ENCODE peak calls at places on chromosome 10, in five cellular contexts. T is colonic mucosa, G is GM23338, Z is left ventricle myocardium inferior, D is heart right ventricle. A is an unnamed sample.

GRCh38 chr10:52682766-52683165 is 89.8 kb downstream of the MBL2 start:
- DNase-seq in T (peak; percentile 31), Z (no peak), G (no peak), D (no peak), A (no peak)

GRCh38 chr10:108591417-108591816 is 1331.9 kb downstream of the XPNPEP1 start:
- DNase-seq in G (no peak), Z (no peak), D (no peak), T (no peak), A (no peak)

GRCh38 chr10:22564060-22564459 is 150.3 kb downstream of the PIP4K2A start:
- DNase-seq in Z (no peak), T (no peak), D (no peak), G (no peak), A (no peak)

GRCh38 chr10:59055046-59055445 is 121.4 kb upstream of the PHYHIPL start:
- DNase-seq in D (no peak), T (no peak), G (no peak), Z (no peak), A (no peak)

GRCh38 chr10:132209130-132209529 is 22.4 kb downstream of the DPYSL4 start:
- DNase-seq in T (no peak), G (no peak), Z (no peak), D (peak; percentile 13), A (peak; percentile 62)

GRCh38 chr10:72186213-72186612 is 29.6 kb upstream of the ANAPC16 start:
- DNase-seq in Z (no peak), D (no peak), G (no peak), T (no peak), A (no peak)

GRCh38 chr10:124416733-124417132 is 2.0 kb downstream of the OAT start:
- DNase-seq in D (no peak), Z (no peak), G (no peak), T (no peak), A (no peak)

GRCh38 chr10:124087672-124088634 is 5.4 kb downstream of the CHST15 start:
- DNase-seq in Z (no peak), G (no peak), T (peak; percentile 77), D (no peak), A (no peak)

GRCh38 chr10:48210391-48210790 is 64.1 kb downstream of the FRMPD2 start:
- DNase-seq in T (no peak), D (no peak), Z (no peak), G (no peak), A (no peak)

GRCh38 chr10:88194961-88195367 is 331.5 kb downstream of the PTEN start:
- DNase-seq in D (no peak), Z (no peak), T (no peak), G (no peak), A (no peak)

GRCh38 chr10:76309744-76310441 is 878.5 kb downstream of the LRMDA start:
- DNase-seq in G (no peak), Z (no peak), D (no peak), T (no peak), A (no peak)

GRCh38 chr10:132588301-132589013 is 50.9 kb downstream of the INPP5A start:
- DNase-seq in G (no peak), T (peak; percentile 26), Z (peak; percentile 65), D (peak; percentile 61), A (no peak)

GRCh38 chr10:97618733-97619132 is 14.6 kb downstream of the MORN4 start:
- DNase-seq in T (no peak), Z (no peak), G (no peak), D (no peak), A (no peak)

GRCh38 chr10:18362892-18363291 is 222.7 kb downstream of the CACNB2 start:
- DNase-seq in D (no peak), T (no peak), Z (no peak), G (no peak), A (no peak)

GRCh38 chr10:60139290-60139689 is 232.9 kb upstream of the CCDC6 start:
- DNase-seq in D (no peak), G (no peak), T (no peak), Z (no peak), A (no peak)
- H3K4me3 ChIP-seq in D (peak overlapping the region; percentile 4), G (peak overlapping the region; percentile 48), T (peak overlapping the region; percentile 8), Z (peak overlapping the region; percentile 53), A (peak overlapping the region; percentile 45)

GRCh38 chr10:80168679-80169380 is 36.3 kb downstream of the PLAC9 start:
- DNase-seq in Z (no peak), T (no peak), G (peak; percentile 41), D (no peak), A (no peak)

GRCh38 chr10:80168111-80168511 is 35.6 kb downstream of the PLAC9 start:
- DNase-seq in Z (no peak), T (no peak), D (no peak), G (no peak), A (no peak)

GRCh38 chr10:80166581-80167470 is 34.3 kb downstream of the PLAC9 start:
- DNase-seq in T (no peak), G (no peak), D (no peak), Z (no peak), A (no peak)

GRCh38 chr10:80165173-80165572 is 32.6 kb downstream of the PLAC9 start:
- DNase-seq in T (no peak), G (no peak), D (no peak), Z (no peak), A (no peak)

DNA sequence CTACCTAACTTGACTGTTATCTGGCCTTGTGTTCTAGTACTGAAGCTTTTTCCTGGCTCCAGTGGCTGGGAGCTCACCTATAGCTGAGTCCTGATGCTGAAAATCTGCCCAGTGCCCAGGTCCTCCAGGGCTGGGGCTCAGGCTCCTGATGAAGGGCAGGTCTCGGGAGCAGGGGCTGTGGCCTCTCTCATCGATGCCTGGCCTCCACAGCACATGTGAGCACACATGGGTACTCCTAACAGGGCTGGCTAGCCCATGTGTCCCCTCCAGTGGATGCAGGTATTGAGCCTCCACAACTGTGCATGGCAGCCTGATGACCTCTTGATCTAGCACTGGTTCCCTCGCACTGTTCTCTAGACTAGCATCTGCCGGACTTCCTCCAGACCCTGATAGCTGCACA is 34.9 kb downstream of the PLAC9 start:
- DNase-seq in G (no peak), Z (no peak), T (no peak), D (no peak), A (no peak)
- H3K4me1 ChIP-seq in G (peaks cover 8% of the 10 kb centered on the region), Z (peaks cover 100% of the 10 kb centered on the region), T (peaks cover 38% of the 10 kb centered on the region), D (peaks cover 75% of the 10 kb centered on the region), A (no peaks in the 10 kb centered on the region)

DNA sequence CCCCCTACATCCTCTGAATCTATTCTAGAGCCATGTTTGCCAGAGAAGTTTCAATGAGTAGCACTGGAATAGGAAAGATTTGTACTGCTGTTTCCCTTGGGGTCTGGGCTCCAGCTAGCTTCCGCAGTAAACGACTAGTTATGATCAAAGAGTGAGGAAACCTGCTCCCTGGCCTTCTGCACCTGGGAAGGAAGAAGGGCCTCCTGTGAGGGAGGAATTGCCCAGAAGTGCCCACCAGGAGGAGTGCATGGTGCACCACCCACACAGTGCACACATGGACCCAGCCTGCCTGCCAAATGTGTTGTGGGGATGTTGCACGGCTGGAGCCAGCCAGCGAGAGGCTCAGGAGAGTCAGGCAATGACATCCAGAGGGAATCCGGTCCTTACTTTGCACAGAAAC is 27.0 kb upstream of the FAM107B start:
- DNase-seq in D (no peak), T (no peak), Z (no peak), G (peak; percentile 17), A (no peak)
- TF ChIP-seq CTCF in D (no peak), T (no peak), Z (no peak), G (peak; percentile 47), A (no peak)

DNA sequence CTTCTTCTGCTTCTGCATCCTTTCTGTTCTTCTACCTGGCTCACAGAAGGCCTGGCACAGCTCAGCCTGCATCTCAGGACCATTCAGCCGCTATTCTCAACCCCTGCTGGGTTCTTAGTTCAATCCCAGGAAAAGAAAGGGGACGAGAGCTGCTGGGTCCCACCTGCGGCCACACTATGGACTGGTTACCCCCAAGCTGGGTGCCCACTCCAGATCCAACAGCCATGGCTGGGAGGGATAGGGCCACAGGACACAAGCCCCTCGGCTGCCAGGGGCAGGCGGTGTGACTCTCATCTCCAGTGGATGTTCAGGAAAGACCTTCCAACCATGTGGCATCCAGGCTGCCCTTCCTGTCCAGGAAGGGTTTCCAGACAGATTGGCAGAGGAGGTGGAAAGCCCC is 97.6 kb upstream of the NMT2 start:
- DNase-seq in T (no peak), G (no peak), Z (no peak), D (no peak), A (no peak)
- H3K4me3 ChIP-seq in T (no peak overlapping the region), G (no peak overlapping the region), Z (no peak overlapping the region), D (no peak overlapping the region), A (no peak overlapping the region)

GRCh38 chr10:69388488-69388887 is 28.2 kb downstream of the TACR2 start:
- DNase-seq in T (no peak), Z (no peak), G (no peak), D (no peak), A (no peak)
- H3K4me1 ChIP-seq in T (peaks cover 3% of the 10 kb centered on the region), Z (peaks cover 44% of the 10 kb centered on the region), G (peaks cover 35% of the 10 kb centered on the region), D (peaks cover 27% of the 10 kb centered on the region), A (no peaks in the 10 kb centered on the region)

GRCh38 chr10:100518761-100519241 is 860 bp downstream of the SEC31B start:
- DNase-seq in D (no peak), Z (peak; percentile 30), G (peak; percentile 87), T (peak; percentile 80), A (no peak)

GRCh38 chr10:100519321-100520051 is at the start of gene SEC31B:
- DNase-seq in T (peak; percentile 30), G (peak; percentile 76), D (peak; percentile 61), Z (peak; percentile 53), A (peak; percentile 79)

GRCh38 chr10:100515612-100516011 is 4.0 kb downstream of the SEC31B start:
- DNase-seq in Z (no peak), D (no peak), G (no peak), T (no peak), A (no peak)

GRCh38 chr10:100520811-100521210 is 1.1 kb upstream of the SEC31B start:
- DNase-seq in Z (no peak), G (no peak), D (no peak), T (no peak), A (no peak)

DNA sequence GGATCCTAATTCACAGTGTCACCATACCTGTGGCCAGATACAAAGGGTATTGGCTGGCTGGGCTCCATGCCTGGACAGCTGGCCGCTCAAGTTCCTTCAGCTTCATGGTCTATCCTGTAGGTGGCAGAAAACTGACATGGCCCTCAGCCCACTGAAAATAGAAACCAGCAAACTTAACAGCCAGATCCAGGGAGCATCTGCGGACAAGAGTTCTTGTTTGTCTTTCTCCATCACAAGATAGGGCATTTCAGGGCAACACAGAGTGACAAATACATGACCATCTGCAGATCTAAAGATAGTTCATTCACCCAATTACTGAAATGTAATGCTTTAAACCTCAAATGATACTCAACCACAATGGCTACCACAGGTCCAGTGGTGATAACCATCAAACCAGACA is 2.8 kb downstream of the SEC31B start:
- DNase-seq in D (no peak), T (no peak), Z (no peak), G (peak; percentile 64), A (no peak)
- TF ChIP-seq CTCF in D (no peak), T (no peak), Z (peak; percentile 25), G (peak; percentile 59), A (no peak)

A was measured in kidney.